ENCODE peak calls at places on chromosomes 4 and X, in five cellular contexts. I is AG10803, W is IMR-90, J is pancreas, A is AG09309. S is an unnamed sample.

GRCh38 chrX:65581661-65582339 is 47.2 kb upstream of the LAS1L start:
- DNase-seq in J (peak; percentile 10), I (peak; percentile 56), W (peak; percentile 61), A (peak; percentile 11), S (peak; percentile 76)

GRCh38 chr4:100981447-100982204 is 365.7 kb downstream of the PPP3CA start:
- DNase-seq in I (peak; percentile 83), W (peak; percentile 20), A (peak; percentile 77), J (no peak), S (peak; percentile 68)

GRCh38 chr4:116357758-116358157 is 727.6 kb downstream of the TRAM1L1 start:
- DNase-seq in J (peak; percentile 80), W (no peak), I (no peak), A (no peak), S (peak; percentile 1)

GRCh38 chr4:52568351-52568750 is 90.8 kb downstream of the USP46 start:
- DNase-seq in W (no peak), I (no peak), A (no peak), J (no peak), S (no peak)

GRCh38 chr4:168637872-168638756 is 141.3 kb downstream of the PALLD start:
- DNase-seq in I (peak; percentile 87), J (no peak), A (no peak), W (peak; percentile 78), S (peak; percentile 35)

GRCh38 chr4:163866728-163867313 is 372.3 kb downstream of the TMA16 start:
- DNase-seq in I (no peak), W (peak; percentile 47), J (no peak), A (no peak), S (no peak)

GRCh38 chrX:87140800-87141483 is 376.7 kb upstream of the KLHL4 start:
- DNase-seq in A (no peak), I (no peak), W (no peak), J (no peak), S (no peak)

GRCh38 chrX:69033936-69034335 is 131.3 kb downstream of the PJA1 start:
- DNase-seq in A (no peak), J (no peak), W (no peak), I (no peak), S (no peak)

GRCh38 chrX:46572295-46572936 is 1.1 kb upstream of the CHST7 start:
- DNase-seq in J (no peak), I (no peak), W (no peak), A (no peak), S (no peak)

GRCh38 chr4:89056292-89056952 is 563 bp downstream of the FAM13A start:
- DNase-seq in A (no peak), J (no peak), W (no peak), I (no peak), S (no peak)

GRCh38 chrX:53239474-53239873 is 14.5 kb upstream of the KDM5C start:
- DNase-seq in W (no peak), J (no peak), I (no peak), A (no peak), S (no peak)

GRCh38 chr4:83536649-83537352 is 893 bp downstream of the GPAT3 start:
- DNase-seq in J (no peak), W (no peak), I (no peak), A (no peak), S (no peak)

GRCh38 chr4:128461300-128462103 is 173.9 kb upstream of the PGRMC2 start:
- DNase-seq in J (no peak), I (peak; percentile 83), W (peak; percentile 88), A (peak; percentile 34), S (peak; percentile 87)

GRCh38 chr4:28443786-28444412 is 1583.3 kb downstream of the STIM2 start:
- DNase-seq in J (peak; percentile 69), I (no peak), W (peak; percentile 15), A (no peak), S (no peak)

GRCh38 chr4:4685810-4686209 is 144.0 kb upstream of the STX18 start:
- DNase-seq in I (peak; percentile 43), A (no peak), J (no peak), W (no peak), S (no peak)

GRCh38 chr4:101795704-101796103 is 5.2 kb downstream of the BANK1 start:
- DNase-seq in J (no peak), W (no peak), A (no peak), I (no peak), S (no peak)

GRCh38 chr4:175562537-175562936 is 249.5 kb downstream of the GPM6A start:
- DNase-seq in J (no peak), I (no peak), A (no peak), W (no peak), S (no peak)

GRCh38 chr4:38223801-38224236 is 263.6 kb downstream of the PTTG2 start:
- DNase-seq in I (no peak), A (no peak), J (peak; percentile 16), W (no peak), S (no peak)

GRCh38 chr4:163191999-163192398 is 25.3 kb upstream of the NAF1 start:
- DNase-seq in I (peak; percentile 8), J (no peak), A (no peak), W (peak; percentile 39), S (peak; percentile 11)

GRCh38 chr4:3485011-3485881 is 22.1 kb downstream of the DOK7 start:
- DNase-seq in W (no peak), I (no peak), J (no peak), A (no peak), S (no peak)

GRCh38 chrX:8887004-8887403 is 85.8 kb upstream of the FAM9A start:
- DNase-seq in W (no peak), I (no peak), J (no peak), A (no peak), S (no peak)

GRCh38 chr4:74117024-74117534 is 18.1 kb upstream of the CXCL2 start:
- DNase-seq in I (peak; percentile 97), J (peak; percentile 91), A (peak; percentile 81), W (peak; percentile 98), S (peak; percentile 99)

GRCh38 chrX:47091149-47091775 is 13.0 kb downstream of the RGN start:
- DNase-seq in W (peak; percentile 18), A (no peak), J (no peak), I (peak; percentile 10), S (peak; percentile 21)

GRCh38 chr4:40395908-40396806 is 61.0 kb downstream of the CHRNA9 start:
- DNase-seq in W (no peak), J (peak; percentile 96), A (no peak), I (no peak), S (peak; percentile 61)

GRCh38 chr4:153045111-153045982 is 109.2 kb downstream of the FHDC1 start:
- DNase-seq in J (no peak), A (no peak), I (no peak), W (no peak), S (no peak)

GRCh38 chrX:24479924-24480722 is 15.0 kb downstream of the PDK3 start:
- DNase-seq in J (no peak), A (no peak), W (peak; percentile 3), I (no peak), S (no peak)

GRCh38 chr4:86035688-86036087 is 324.2 kb downstream of the MAPK10 start:
- DNase-seq in I (no peak), A (no peak), W (peak; percentile 80), J (no peak), S (no peak)

GRCh38 chr4:119162174-119162573 is 26.5 kb downstream of the MYOZ2 start:
- DNase-seq in J (no peak), A (no peak), W (no peak), I (no peak), S (no peak)

GRCh38 chr4:83335691-83336090 is 1.0 kb upstream of the HPSE start:
- DNase-seq in A (no peak), I (peak; percentile 7), J (no peak), W (no peak), S (no peak)

GRCh38 chrX:21907250-21907649 is 33.3 kb upstream of the SMS start:
- DNase-seq in A (no peak), W (peak; percentile 30), J (no peak), I (peak; percentile 65), S (peak; percentile 25)

GRCh38 chr4:40046311-40046980 is 10.2 kb upstream of the N4BP2 start:
- DNase-seq in I (peak; percentile 46), A (no peak), J (peak; percentile 42), W (peak; percentile 64), S (peak; percentile 83)

GRCh38 chr4:15682340-15682725 is 706 bp downstream of the FAM200B start:
- DNase-seq in W (no peak), A (no peak), J (no peak), I (peak; percentile 32), S (peak; percentile 37)

GRCh38 chrX:149682956-149683947 is 28.6 kb upstream of the MAGEA11 start:
- DNase-seq in W (no peak), J (no peak), I (no peak), A (no peak), S (no peak)

GRCh38 chrX:7083021-7083420 is 64.5 kb upstream of the STS start:
- DNase-seq in W (no peak), J (no peak), I (no peak), A (no peak), S (no peak)

DNA sequence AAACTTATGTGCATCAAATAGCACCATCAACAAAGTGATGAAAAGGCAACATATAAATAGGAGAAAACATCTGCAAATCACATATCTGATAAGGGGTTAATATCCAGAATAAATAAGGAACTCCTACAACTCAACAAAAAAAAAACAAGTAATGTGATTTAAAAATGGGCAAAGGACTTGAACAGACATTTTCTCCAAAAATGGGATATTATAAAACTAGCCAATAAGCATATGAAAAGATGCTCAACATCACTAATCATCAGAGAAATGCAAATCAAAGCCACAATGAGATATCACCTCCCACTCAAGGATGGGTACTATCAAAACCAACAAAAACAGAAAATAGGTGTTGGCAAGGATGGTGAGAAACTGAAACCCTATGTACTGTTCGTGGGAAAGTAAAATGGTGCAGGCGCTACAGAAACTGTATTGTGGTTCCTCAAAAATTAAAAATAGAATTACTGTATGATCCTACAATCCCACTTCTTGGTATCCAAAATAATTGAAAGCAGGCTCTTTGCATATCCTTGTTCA is 2.4 kb downstream of the DNAJB14 start:
- DNase-seq in A (no peak), J (no peak), W (no peak), I (no peak), S (no peak)
- H3K4me3 ChIP-seq in A (no peak overlapping the region), J (no peak overlapping the region), W (no peak overlapping the region), I (no peak overlapping the region), S (no peak overlapping the region)

GRCh38 chr4:110347805-110348204 is 128.2 kb upstream of the ENPEP start:
- DNase-seq in W (no peak), J (no peak), I (no peak), A (no peak), S (no peak)

GRCh38 chr4:110348711-110349383 is 127.1 kb upstream of the ENPEP start:
- DNase-seq in A (no peak), W (no peak), I (no peak), J (no peak), S (no peak)

DNA sequence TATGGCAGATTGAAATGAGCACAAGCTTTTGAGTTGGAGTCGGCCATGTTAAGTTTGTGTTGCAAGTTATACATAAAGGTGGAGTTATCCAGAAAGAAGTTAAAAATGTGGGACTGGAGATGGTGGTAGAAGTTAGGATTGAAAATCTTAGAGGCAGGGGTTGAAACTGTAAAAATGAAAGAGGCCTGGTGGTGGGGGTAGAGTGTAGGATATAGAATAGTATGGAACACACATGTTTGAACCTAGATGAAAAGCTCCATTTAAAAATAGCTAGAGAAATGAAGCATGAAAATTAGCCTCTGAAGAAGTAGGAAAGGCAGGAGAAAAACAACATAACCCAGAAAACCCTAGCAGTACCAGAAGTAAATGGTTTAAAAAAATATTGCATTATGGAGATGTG is 131.8 kb upstream of the ENPEP start:
- DNase-seq in I (no peak), J (no peak), W (no peak), A (no peak), S (peak; percentile 11)
- TF ChIP-seq CTCF in I (peak; percentile 42), J (no peak), W (peak; percentile 28), A (no peak), S (peak; percentile 17)

GRCh38 chr4:157076578-157076947 is 613 bp downstream of the GLRB start:
- DNase-seq in A (no peak), J (peak; percentile 25), I (no peak), W (no peak), S (no peak)
- H3K4me3 ChIP-seq in A (peak overlapping the region; percentile 90), J (peak overlapping the region; percentile 48), I (peak overlapping the region; percentile 69), W (peak overlapping the region; percentile 96), S (peak overlapping the region; percentile 67)

GRCh38 chrX:72569786-72570185 is 2.9 kb downstream of the HDAC8 start:
- DNase-seq in I (peak; percentile 36), A (peak; percentile 32), J (no peak), W (peak; percentile 86), S (peak; percentile 79)
- TF ChIP-seq CTCF in I (peak; percentile 2), A (peak; percentile 26), J (no peak), W (peak; percentile 28), S (peak; percentile 32)

S was measured in fibroblast of pulmonary artery.